ENCODE peak calls at places on chromosomes 5 and 9, in nine cellular contexts. S is NCI-H2107; O is activated T-cell treated with anti-CD3 and anti-CD28 coated beads for 1 hour; L is activated naive CD8-positive, alpha-beta T cell treated with anti-CD3 and anti-CD28 coated beads, Interleukin-2, amount 50 U/mL, for 24 hours; T is T-helper 9 cell; I is stimulated activated CD8-positive, alpha-beta memory T cell treated with anti-CD3 and anti-CD28 coated beads, Interleukin-12 subunit alpha, Interleukin-12 subunit beta, amount 100 ng/mL, for 4 hours; V is iPS-NIHi11; U is ELR; Q is amniotic stem cell. R is an unnamed sample.

GRCh38 chr5:13567819-13568218 is 376.7 kb downstream of the DNAH5 start:
- DNase-seq in S (no peak), O (no peak), L (no peak), T (no peak), I (no peak), V (no peak), U (peak; percentile 95), Q (no peak), R (peak; percentile 26)

GRCh38 chr5:13945271-13945670 is 783 bp upstream of the DNAH5 start:
- DNase-seq in S (no peak), O (no peak), L (no peak), T (no peak), I (no peak), V (no peak), U (no peak), Q (no peak), R (no peak)

GRCh38 chr9:130570200-130570599 is 9.2 kb upstream of the FUBP3 start:
- DNase-seq in S (no peak), O (no peak), L (no peak), T (no peak), I (no peak), V (no peak), U (peak; percentile 70), Q (peak; percentile 3), R (peak; percentile 29)

GRCh38 chr5:133944263-133945230 is 23.9 kb downstream of the C5orf15 start:
- DNase-seq in S (peak; percentile 15), O (no peak), L (peak; percentile 67), T (no peak), I (no peak), V (peak; percentile 81), U (peak; percentile 81), Q (no peak), R (peak; percentile 23)

GRCh38 chr5:150460781-150461180 is 11.2 kb upstream of the RPS14 start:
- DNase-seq in S (no peak), O (no peak), L (no peak), T (no peak), I (no peak), V (no peak), U (no peak), Q (no peak), R (no peak)

GRCh38 chr9:124780060-124780756 is 3.3 kb downstream of the OLFML2A start:
- DNase-seq in S (no peak), O (no peak), L (no peak), T (no peak), I (no peak), V (no peak), U (no peak), Q (no peak), R (peak; percentile 48)

GRCh38 chr5:3122985-3123762 is 371.7 kb upstream of the IRX2 start:
- DNase-seq in S (no peak), O (no peak), L (no peak), T (no peak), I (no peak), V (no peak), U (no peak), Q (no peak), R (no peak)

GRCh38 chr5:125349432-125349831 is 603.0 kb upstream of the ZNF608 start:
- DNase-seq in S (no peak), O (no peak), L (no peak), T (no peak), I (no peak), V (peak; percentile 22), U (no peak), Q (no peak), R (peak; percentile 89)

GRCh38 chr5:129906177-129906887 is 2.1 kb downstream of the CHSY3 start:
- DNase-seq in S (no peak), O (no peak), L (no peak), T (no peak), I (no peak), V (peak; percentile 17), U (peak; percentile 3), Q (peak; percentile 45), R (peak; percentile 72)

GRCh38 chr5:88235346-88235745 is 33.3 kb downstream of the TMEM161B start:
- DNase-seq in S (no peak), O (no peak), L (no peak), T (no peak), I (no peak), V (no peak), U (no peak), Q (no peak), R (no peak)

GRCh38 chr5:173420108-173420507 is 91.9 kb upstream of the STC2 start:
- DNase-seq in S (no peak), O (no peak), L (no peak), T (no peak), I (no peak), V (no peak), U (no peak), Q (no peak), R (peak; percentile 82)

GRCh38 chr9:107487521-107488399 is 1.8 kb downstream of the KLF4 start:
- DNase-seq in S (no peak), O (no peak), L (peak; percentile 23), T (no peak), I (no peak), V (peak; percentile 84), U (no peak), Q (no peak), R (peak; percentile 56)

GRCh38 chr9:135214706-135215105 is 127.2 kb downstream of the OLFM1 start:
- DNase-seq in S (no peak), O (no peak), L (no peak), T (no peak), I (no peak), V (no peak), U (no peak), Q (no peak), R (no peak)

GRCh38 chr5:79640571-79641055 is 28.4 kb downstream of the TENT2 start:
- DNase-seq in S (no peak), O (no peak), L (no peak), T (no peak), I (no peak), V (no peak), U (no peak), Q (no peak), R (no peak)

R was measured in foreskin fibroblast.